ENCODE peak calls at places on chromosomes 11 and 22, in six cellular contexts. One of them, this sample, is unnamed.

GRCh38 chr22:44166448-44166847 is 14.3 kb upstream of the PARVG start:
- DNase-seq in left ventricle myocardium inferior: no peak
- DNase-seq in AG04450: no peak
- DNase-seq in mesothelial cell of epicardium: no peak
- DNase-seq in Karpas-422: no peak
- DNase-seq in skeletal muscle cell: peak; percentile 34
- DNase-seq in this sample: no peak

GRCh38 chr22:39144101-39144815 is 8.2 kb downstream of the CBX7 start:
- DNase-seq in left ventricle myocardium inferior: no peak
- DNase-seq in AG04450: no peak
- DNase-seq in mesothelial cell of epicardium: no peak
- DNase-seq in Karpas-422: no peak
- DNase-seq in skeletal muscle cell: no peak
- DNase-seq in this sample: no peak

GRCh38 chr11:65204143-65204542 is 22.4 kb downstream of the CAPN1 start:
- DNase-seq in left ventricle myocardium inferior: no peak
- DNase-seq in AG04450: no peak
- DNase-seq in mesothelial cell of epicardium: no peak
- DNase-seq in Karpas-422: peak; percentile 33
- DNase-seq in skeletal muscle cell: no peak
- DNase-seq in this sample: no peak

GRCh38 chr11:1508986-1509385 is 22.4 kb upstream of the MOB2 start:
- DNase-seq in left ventricle myocardium inferior: peak; percentile 10
- DNase-seq in AG04450: no peak
- DNase-seq in mesothelial cell of epicardium: no peak
- DNase-seq in Karpas-422: no peak
- DNase-seq in skeletal muscle cell: no peak
- DNase-seq in this sample: no peak

GRCh38 chr11:2799881-2800654 is 85.5 kb downstream of the CDKN1C start:
- DNase-seq in left ventricle myocardium inferior: peak; percentile 14
- DNase-seq in AG04450: no peak
- DNase-seq in mesothelial cell of epicardium: peak; percentile 36
- DNase-seq in Karpas-422: no peak
- DNase-seq in skeletal muscle cell: no peak
- DNase-seq in this sample: no peak

GRCh38 chr11:108963118-108963517 is 298.2 kb downstream of the DDX10 start:
- DNase-seq in left ventricle myocardium inferior: no peak
- DNase-seq in AG04450: no peak
- DNase-seq in mesothelial cell of epicardium: no peak
- DNase-seq in Karpas-422: no peak
- DNase-seq in skeletal muscle cell: no peak
- DNase-seq in this sample: no peak

GRCh38 chr11:134572741-134573675 is 161.0 kb upstream of the B3GAT1 start:
- DNase-seq in left ventricle myocardium inferior: no peak
- DNase-seq in AG04450: no peak
- DNase-seq in mesothelial cell of epicardium: no peak
- DNase-seq in Karpas-422: no peak
- DNase-seq in skeletal muscle cell: no peak
- DNase-seq in this sample: no peak

GRCh38 chr11:18540207-18541009 is 13.7 kb upstream of the TSG101 start:
- DNase-seq in left ventricle myocardium inferior: no peak
- DNase-seq in AG04450: no peak
- DNase-seq in mesothelial cell of epicardium: no peak
- DNase-seq in Karpas-422: peak; percentile 79
- DNase-seq in skeletal muscle cell: no peak
- DNase-seq in this sample: peak; percentile 10

GRCh38 chr22:20569059-20570058 is 61.9 kb downstream of the MED15 start:
- DNase-seq in left ventricle myocardium inferior: peak; percentile 61
- DNase-seq in AG04450: peak; percentile 94
- DNase-seq in mesothelial cell of epicardium: peak; percentile 59
- DNase-seq in Karpas-422: no peak
- DNase-seq in skeletal muscle cell: peak; percentile 93
- DNase-seq in this sample: no peak

GRCh38 chr11:25436326-25436725 is 895.6 kb upstream of the ANO3 start:
- DNase-seq in left ventricle myocardium inferior: no peak
- DNase-seq in AG04450: no peak
- DNase-seq in mesothelial cell of epicardium: no peak
- DNase-seq in Karpas-422: no peak
- DNase-seq in skeletal muscle cell: no peak
- DNase-seq in this sample: no peak

GRCh38 chr11:126297004-126297403 is 6.9 kb upstream of the DCPS start:
- DNase-seq in left ventricle myocardium inferior: no peak
- DNase-seq in AG04450: no peak
- DNase-seq in mesothelial cell of epicardium: no peak
- DNase-seq in Karpas-422: no peak
- DNase-seq in skeletal muscle cell: no peak
- DNase-seq in this sample: no peak

GRCh38 chr11:112172362-112172994 is 2.8 kb upstream of the BCO2 start:
- DNase-seq in left ventricle myocardium inferior: no peak
- DNase-seq in AG04450: no peak
- DNase-seq in mesothelial cell of epicardium: no peak
- DNase-seq in Karpas-422: no peak
- DNase-seq in skeletal muscle cell: peak; percentile 1
- DNase-seq in this sample: no peak

GRCh38 chr11:3826721-3827120 is 14.0 kb downstream of the RHOG start:
- DNase-seq in left ventricle myocardium inferior: no peak
- DNase-seq in AG04450: no peak
- DNase-seq in mesothelial cell of epicardium: no peak
- DNase-seq in Karpas-422: no peak
- DNase-seq in skeletal muscle cell: no peak
- DNase-seq in this sample: no peak

GRCh38 chr22:18968011-18968749 is 32.1 kb upstream of the PRODH start:
- DNase-seq in left ventricle myocardium inferior: no peak
- DNase-seq in AG04450: no peak
- DNase-seq in mesothelial cell of epicardium: peak; percentile 87
- DNase-seq in Karpas-422: peak; percentile 45
- DNase-seq in skeletal muscle cell: no peak
- DNase-seq in this sample: no peak

GRCh38 chr11:17988465-17988864 is 24.4 kb downstream of the SERGEF start:
- DNase-seq in left ventricle myocardium inferior: no peak
- DNase-seq in AG04450: no peak
- DNase-seq in mesothelial cell of epicardium: no peak
- DNase-seq in Karpas-422: no peak
- DNase-seq in skeletal muscle cell: no peak
- DNase-seq in this sample: peak; percentile 92

GRCh38 chr22:20015971-20016733 is 471 bp downstream of the ARVCF start:
- DNase-seq in left ventricle myocardium inferior: no peak
- DNase-seq in AG04450: no peak
- DNase-seq in mesothelial cell of epicardium: peak; percentile 46
- DNase-seq in Karpas-422: peak; percentile 70
- DNase-seq in skeletal muscle cell: no peak
- DNase-seq in this sample: no peak

GRCh38 chr11:47524200-47524874 is 28.6 kb downstream of the CELF1 start:
- DNase-seq in left ventricle myocardium inferior: peak; percentile 37
- DNase-seq in AG04450: no peak
- DNase-seq in mesothelial cell of epicardium: no peak
- DNase-seq in Karpas-422: no peak
- DNase-seq in skeletal muscle cell: no peak
- DNase-seq in this sample: peak; percentile 41

GRCh38 chr22:24968066-24968561 is 15.6 kb downstream of the KIAA1671 start:
- DNase-seq in left ventricle myocardium inferior: no peak
- DNase-seq in AG04450: no peak
- DNase-seq in mesothelial cell of epicardium: no peak
- DNase-seq in Karpas-422: no peak
- DNase-seq in skeletal muscle cell: no peak
- DNase-seq in this sample: no peak

GRCh38 chr11:63998558-63999348 is 12.5 kb downstream of the OTUB1 start:
- DNase-seq in left ventricle myocardium inferior: peak; percentile 38
- DNase-seq in AG04450: no peak
- DNase-seq in mesothelial cell of epicardium: no peak
- DNase-seq in Karpas-422: no peak
- DNase-seq in skeletal muscle cell: no peak
- DNase-seq in this sample: no peak

GRCh38 chr11:36512016-36512415 is 1.9 kb upstream of the TRAF6 start:
- DNase-seq in left ventricle myocardium inferior: no peak
- DNase-seq in AG04450: no peak
- DNase-seq in mesothelial cell of epicardium: no peak
- DNase-seq in Karpas-422: no peak
- DNase-seq in skeletal muscle cell: no peak
- DNase-seq in this sample: no peak

GRCh38 chr11:112401036-112401769 is 140.5 kb upstream of the PLET1 start:
- DNase-seq in left ventricle myocardium inferior: no peak
- DNase-seq in AG04450: no peak
- DNase-seq in mesothelial cell of epicardium: no peak
- DNase-seq in Karpas-422: no peak
- DNase-seq in skeletal muscle cell: no peak
- DNase-seq in this sample: no peak

GRCh38 chr11:88357323-88358039 is 19.9 kb upstream of the CTSC start:
- DNase-seq in left ventricle myocardium inferior: no peak
- DNase-seq in AG04450: no peak
- DNase-seq in mesothelial cell of epicardium: no peak
- DNase-seq in Karpas-422: no peak
- DNase-seq in skeletal muscle cell: peak; percentile 48
- DNase-seq in this sample: no peak

GRCh38 chr22:50278956-50279619 is 8.9 kb upstream of the MAPK11 start:
- DNase-seq in left ventricle myocardium inferior: no peak
- DNase-seq in AG04450: no peak
- DNase-seq in mesothelial cell of epicardium: no peak
- DNase-seq in Karpas-422: no peak
- DNase-seq in skeletal muscle cell: no peak
- DNase-seq in this sample: no peak

GRCh38 chr22:42962295-42963230 is 52.4 kb downstream of the PACSIN2 start:
- DNase-seq in left ventricle myocardium inferior: no peak
- DNase-seq in AG04450: no peak
- DNase-seq in mesothelial cell of epicardium: no peak
- DNase-seq in Karpas-422: no peak
- DNase-seq in skeletal muscle cell: no peak
- DNase-seq in this sample: no peak

GRCh38 chr11:32006799-32007388 is 84.0 kb upstream of the RCN1 start:
- DNase-seq in left ventricle myocardium inferior: no peak
- DNase-seq in AG04450: peak; percentile 6
- DNase-seq in mesothelial cell of epicardium: no peak
- DNase-seq in Karpas-422: peak; percentile 88
- DNase-seq in skeletal muscle cell: no peak
- DNase-seq in this sample: peak; percentile 59

GRCh38 chr11:109972939-109973338 is 120.3 kb upstream of the ZC3H12C start:
- DNase-seq in left ventricle myocardium inferior: no peak
- DNase-seq in AG04450: no peak
- DNase-seq in mesothelial cell of epicardium: no peak
- DNase-seq in Karpas-422: no peak
- DNase-seq in skeletal muscle cell: no peak
- DNase-seq in this sample: no peak

GRCh38 chr11:117486059-117486458 is 158.4 kb downstream of the CEP164 start:
- DNase-seq in left ventricle myocardium inferior: no peak
- DNase-seq in AG04450: no peak
- DNase-seq in mesothelial cell of epicardium: no peak
- DNase-seq in Karpas-422: no peak
- DNase-seq in skeletal muscle cell: no peak
- DNase-seq in this sample: no peak

GRCh38 chr11:94786264-94787126 is 18.3 kb downstream of the AMOTL1 start:
- DNase-seq in left ventricle myocardium inferior: no peak
- DNase-seq in AG04450: no peak
- DNase-seq in mesothelial cell of epicardium: no peak
- DNase-seq in Karpas-422: peak; percentile 85
- DNase-seq in skeletal muscle cell: no peak
- DNase-seq in this sample: peak; percentile 6

GRCh38 chr22:50581950-50582561 is 593 bp downstream of the CHKB start:
- DNase-seq in left ventricle myocardium inferior: no peak
- DNase-seq in AG04450: no peak
- DNase-seq in mesothelial cell of epicardium: peak; percentile 56
- DNase-seq in Karpas-422: peak; percentile 70
- DNase-seq in skeletal muscle cell: no peak
- DNase-seq in this sample: no peak

GRCh38 chr22:39503590-39503989 is 1.5 kb downstream of the MIEF1 start:
- DNase-seq in left ventricle myocardium inferior: no peak
- DNase-seq in AG04450: no peak
- DNase-seq in mesothelial cell of epicardium: no peak
- DNase-seq in Karpas-422: peak; percentile 55
- DNase-seq in skeletal muscle cell: no peak
- DNase-seq in this sample: no peak

GRCh38 chr22:31244044-31244942 is 32.2 kb downstream of the LIMK2 start:
- DNase-seq in left ventricle myocardium inferior: no peak
- DNase-seq in AG04450: peak; percentile 51
- DNase-seq in mesothelial cell of epicardium: peak; percentile 68
- DNase-seq in Karpas-422: no peak
- DNase-seq in skeletal muscle cell: peak; percentile 62
- DNase-seq in this sample: no peak

GRCh38 chr11:130831506-130832385 is 84.5 kb downstream of the SNX19 start:
- DNase-seq in left ventricle myocardium inferior: no peak
- DNase-seq in AG04450: no peak
- DNase-seq in mesothelial cell of epicardium: no peak
- DNase-seq in Karpas-422: no peak
- DNase-seq in skeletal muscle cell: no peak
- DNase-seq in this sample: no peak

GRCh38 chr11:72394456-72394855 is 39.9 kb downstream of the CLPB start:
- DNase-seq in left ventricle myocardium inferior: no peak
- DNase-seq in AG04450: no peak
- DNase-seq in mesothelial cell of epicardium: no peak
- DNase-seq in Karpas-422: no peak
- DNase-seq in skeletal muscle cell: no peak
- DNase-seq in this sample: no peak

GRCh38 chr11:64875369-64876225 is 2.8 kb downstream of the EHD1 start:
- DNase-seq in left ventricle myocardium inferior: no peak
- DNase-seq in AG04450: no peak
- DNase-seq in mesothelial cell of epicardium: no peak
- DNase-seq in Karpas-422: peak; percentile 76
- DNase-seq in skeletal muscle cell: no peak
- DNase-seq in this sample: no peak

GRCh38 chr11:36211735-36212430 is 77.3 kb downstream of the COMMD9 start:
- DNase-seq in left ventricle myocardium inferior: no peak
- DNase-seq in AG04450: no peak
- DNase-seq in mesothelial cell of epicardium: no peak
- DNase-seq in Karpas-422: no peak
- DNase-seq in skeletal muscle cell: no peak
- DNase-seq in this sample: no peak

GRCh38 chr11:70398834-70399680 is 728 bp downstream of the CTTN start:
- DNase-seq in left ventricle myocardium inferior: no peak
- DNase-seq in AG04450: no peak
- DNase-seq in mesothelial cell of epicardium: peak; percentile 50
- DNase-seq in Karpas-422: peak; percentile 88
- DNase-seq in skeletal muscle cell: no peak
- DNase-seq in this sample: no peak

GRCh38 chr11:128420943-128421342 is 166.4 kb downstream of the ETS1 start:
- DNase-seq in left ventricle myocardium inferior: no peak
- DNase-seq in AG04450: peak; percentile 91
- DNase-seq in mesothelial cell of epicardium: no peak
- DNase-seq in Karpas-422: no peak
- DNase-seq in skeletal muscle cell: peak; percentile 88
- DNase-seq in this sample: no peak

GRCh38 chr11:102244681-102245409 is 72.4 kb upstream of the BIRC3 start:
- DNase-seq in left ventricle myocardium inferior: no peak
- DNase-seq in AG04450: no peak
- DNase-seq in mesothelial cell of epicardium: no peak
- DNase-seq in Karpas-422: no peak
- DNase-seq in skeletal muscle cell: peak; percentile 63
- DNase-seq in this sample: no peak

GRCh38 chr11:60825790-60826189 is 16.1 kb upstream of the CCDC86 start:
- DNase-seq in left ventricle myocardium inferior: no peak
- DNase-seq in AG04450: no peak
- DNase-seq in mesothelial cell of epicardium: no peak
- DNase-seq in Karpas-422: no peak
- DNase-seq in skeletal muscle cell: no peak
- DNase-seq in this sample: no peak

GRCh38 chr22:44051961-44052360 is 27.9 kb downstream of the PARVB start:
- DNase-seq in left ventricle myocardium inferior: no peak
- DNase-seq in AG04450: no peak
- DNase-seq in mesothelial cell of epicardium: no peak
- DNase-seq in Karpas-422: no peak
- DNase-seq in skeletal muscle cell: no peak
- DNase-seq in this sample: no peak

This sample was measured in NCI-H2081.